ENCODE peak calls at places on chromosomes 2 and 18, in four cellular contexts. S is GM18507, K is osteocyte, D is NCI-H2081. Y is an unnamed sample.

GRCh38 chr2:42939411-42940206 is 147.2 kb upstream of the HAAO start:
- DNase-seq in S (no peak), D (no peak), K (no peak), Y (no peak)

GRCh38 chr2:195395351-195395750 is 261.7 kb upstream of the SLC39A10 start:
- DNase-seq in K (no peak), D (no peak), S (no peak), Y (no peak)

GRCh38 chr2:72973566-72974435 is 56.5 kb downstream of the EMX1 start:
- DNase-seq in D (peak), S (peak), K (no peak), Y (peak)

GRCh38 chr2:175755169-175755568 is 246.9 kb downstream of the LNPK start:
- DNase-seq in K (no peak), D (no peak), S (no peak), Y (no peak)

GRCh38 chr18:24228661-24229053 is 89.8 kb downstream of the CABYR start:
- DNase-seq in K (no peak), S (no peak), D (no peak), Y (no peak)

GRCh38 chr2:83364264-83364663 is 1094.8 kb downstream of the SUCLG1 start:
- DNase-seq in D (no peak), S (no peak), K (no peak), Y (no peak)

GRCh38 chr2:63846487-63846886 is 4.8 kb downstream of the UGP2 start:
- DNase-seq in K (no peak), D (no peak), S (no peak), Y (no peak)

GRCh38 chr2:8539743-8540551 is 141.9 kb upstream of the ID2 start:
- DNase-seq in S (no peak), K (no peak), D (no peak), Y (no peak)

GRCh38 chr18:31566576-31567306 is 24.9 kb upstream of the TTR start:
- DNase-seq in K (no peak), D (no peak), S (no peak), Y (no peak)

GRCh38 chr2:203718087-203718486 is 11.6 kb downstream of the CD28 start:
- DNase-seq in K (no peak), D (no peak), S (no peak), Y (no peak)

GRCh38 chr2:69169990-69170389 is 157.0 kb downstream of the ANTXR1 start:
- DNase-seq in K (no peak), S (no peak), D (no peak), Y (no peak)

GRCh38 chr2:167451496-167452289 is 563.4 kb downstream of the XIRP2 start:
- DNase-seq in K (no peak), S (no peak), D (no peak), Y (no peak)

GRCh38 chr2:227761734-227762476 is 16.2 kb downstream of the SCYGR8 start:
- DNase-seq in S (no peak), K (no peak), D (no peak), Y (no peak)

GRCh38 chr2:235621736-235622135 is 127.9 kb downstream of the AGAP1 start:
- DNase-seq in D (no peak), S (no peak), K (no peak), Y (no peak)

GRCh38 chr2:231621051-231621879 is 28.6 kb downstream of the TEX44 start:
- DNase-seq in K (no peak), D (peak), S (no peak), Y (peak)

GRCh38 chr18:58965930-58966662 is 101.4 kb downstream of the ZNF532 start:
- DNase-seq in K (no peak), S (no peak), D (no peak), Y (no peak)

GRCh38 chr18:23200751-23201150 is 65.5 kb downstream of the CABLES1 start:
- DNase-seq in D (peak), S (no peak), K (no peak), Y (peak)

GRCh38 chr18:58398648-58399398 is 230.1 kb downstream of the ALPK2 start:
- DNase-seq in S (no peak), D (no peak), K (no peak), Y (no peak)

GRCh38 chr2:210620456-210620855 is 64.1 kb downstream of the CPS1 start:
- DNase-seq in K (no peak), D (no peak), S (no peak), Y (no peak)

GRCh38 chr2:103512442-103512841 is 750.6 kb downstream of the TMEM182 start:
- DNase-seq in S (no peak), D (no peak), K (no peak), Y (no peak)

GRCh38 chr2:78768016-78768415 is 257.5 kb upstream of the REG3G start:
- DNase-seq in S (no peak), D (no peak), K (no peak), Y (no peak)

GRCh38 chr2:212535963-212536362 is 2.6 kb downstream of the ERBB4 start:
- DNase-seq in K (no peak), D (no peak), S (no peak), Y (no peak)

GRCh38 chr2:178733975-178734374 is 73.2 kb downstream of the TTN start:
- DNase-seq in K (no peak), S (no peak), D (no peak), Y (no peak)

GRCh38 chr2:159795781-159796667 is 2.0 kb downstream of the CD302 start:
- DNase-seq in S (no peak), K (no peak), D (no peak), Y (no peak)

GRCh38 chr2:195318440-195319111 is 338.4 kb upstream of the SLC39A10 start:
- DNase-seq in K (no peak), S (no peak), D (peak), Y (peak)

GRCh38 chr2:1571477-1572417 is 158.5 kb downstream of the TPO start:
- DNase-seq in D (no peak), K (no peak), S (no peak), Y (no peak)

GRCh38 chr2:174465327-174465726 is 21.5 kb downstream of the GPR155 start:
- DNase-seq in D (no peak), S (no peak), K (no peak), Y (no peak)

GRCh38 chr2:218831378-218831990 is at the start of gene PRKAG3:
- DNase-seq in S (no peak), D (no peak), K (no peak), Y (no peak)

GRCh38 chr2:175557810-175558377 is 376.4 kb upstream of the ATP5MC3 start:
- DNase-seq in S (no peak), K (no peak), D (no peak), Y (no peak)

GRCh38 chr2:207975910-207976309 is 49.4 kb downstream of the PLEKHM3 start:
- DNase-seq in S (no peak), D (no peak), K (no peak), Y (no peak)

GRCh38 chr2:86704482-86704971 is 15.6 kb upstream of the RMND5A start:
- DNase-seq in S (no peak), K (no peak), D (no peak), Y (no peak)

GRCh38 chr2:105678346-105678745 is 66.4 kb upstream of the NCK2 start:
- DNase-seq in S (no peak), K (no peak), D (no peak), Y (no peak)

GRCh38 chr18:57208056-57208455 is 61.2 kb downstream of the BOD1L2 start:
- DNase-seq in K (no peak), S (no peak), D (no peak), Y (no peak)

Y was measured in NCI-H1105.